ENCODE peak calls at places on chromosome 2, in six cellular contexts. Q, U, J, M, D and K are unnamed samples.

GRCh38 chr2:38515155-38516074 is 87.3 kb downstream of the HNRNPLL start:
- DNase-seq in U (no peak), D (no peak), Q (no peak), J (no peak), M (no peak), K (no peak)

GRCh38 chr2:120673571-120674061 is 62.1 kb upstream of the GLI2 start:
- DNase-seq in J (no peak), M (no peak), Q (peak; percentile 48), D (no peak), U (no peak), K (no peak)

GRCh38 chr2:1420746-1421480 is 7.7 kb downstream of the TPO start:
- DNase-seq in D (no peak), M (no peak), U (no peak), Q (no peak), J (no peak), K (no peak)

GRCh38 chr2:12478151-12479041 is 238.3 kb upstream of the TRIB2 start:
- DNase-seq in J (no peak), Q (no peak), D (no peak), U (no peak), M (no peak), K (no peak)

GRCh38 chr2:111121028-111121872 is 536 bp downstream of the BCL2L11 start:
- DNase-seq in D (peak; percentile 31), M (no peak), U (peak; percentile 57), J (peak; percentile 6), Q (peak; percentile 65), K (peak; percentile 37)

GRCh38 chr2:16139663-16140610 is 199.6 kb downstream of the MYCN start:
- DNase-seq in J (no peak), M (no peak), Q (no peak), U (no peak), D (no peak), K (no peak)

GRCh38 chr2:174688079-174688478 is 76.2 kb downstream of the CHRNA1 start:
- DNase-seq in M (no peak), Q (no peak), J (no peak), U (no peak), D (no peak), K (no peak)

GRCh38 chr2:45067859-45068642 is 58.8 kb upstream of the SIX2 start:
- DNase-seq in D (no peak), Q (peak; percentile 54), J (no peak), M (peak; percentile 13), U (no peak), K (no peak)

GRCh38 chr2:72827999-72828646 is 2.3 kb upstream of the EXOC6B start:
- DNase-seq in D (no peak), J (no peak), Q (no peak), U (no peak), M (no peak), K (no peak)

GRCh38 chr2:104901037-104901851 is 47.3 kb downstream of the POU3F3 start:
- DNase-seq in M (no peak), U (no peak), Q (peak; percentile 47), D (no peak), J (no peak), K (no peak)

GRCh38 chr2:15937105-15937881 is 3.1 kb upstream of the MYCN start:
- DNase-seq in M (no peak), U (no peak), Q (no peak), D (no peak), J (no peak), K (no peak)

GRCh38 chr2:27710640-27711430 is 47.1 kb downstream of the SLC4A1AP start:
- DNase-seq in Q (no peak), M (no peak), D (no peak), J (no peak), U (no peak), K (no peak)

GRCh38 chr2:151043484-151043883 is 218.2 kb downstream of the RBM43 start:
- DNase-seq in D (no peak), J (no peak), U (no peak), Q (no peak), M (no peak), K (no peak)

GRCh38 chr2:5841126-5841525 is 148.9 kb downstream of the SOX11 start:
- DNase-seq in M (no peak), J (no peak), Q (no peak), D (no peak), U (no peak), K (no peak)

GRCh38 chr2:86414996-86415395 is 26.2 kb upstream of the KDM3A start:
- DNase-seq in M (no peak), J (no peak), Q (peak; percentile 59), U (no peak), D (no peak), K (no peak)

GRCh38 chr2:152037711-152038110 is 61.1 kb downstream of the CACNB4 start:
- DNase-seq in Q (peak; percentile 40), M (no peak), J (no peak), D (no peak), U (no peak), K (no peak)

GRCh38 chr2:7023542-7023941 is 106.3 kb downstream of the RNF144A start:
- DNase-seq in U (no peak), J (no peak), Q (no peak), D (no peak), M (no peak), K (no peak)

GRCh38 chr2:98796775-98797544 is 66.0 kb upstream of the MGAT4A start:
- DNase-seq in Q (no peak), J (no peak), U (no peak), M (no peak), D (no peak), K (no peak)

GRCh38 chr2:133633851-133634250 is 65.6 kb upstream of the NCKAP5 start:
- DNase-seq in D (no peak), Q (no peak), M (peak; percentile 40), U (no peak), J (no peak), K (no peak)

GRCh38 chr2:36507408-36507812 is 90.6 kb downstream of the FEZ2 start:
- DNase-seq in M (no peak), D (peak; percentile 6), U (peak; percentile 23), J (no peak), Q (peak; percentile 59), K (no peak)

GRCh38 chr2:76930076-76930734 is 592.0 kb downstream of the LRRTM4 start:
- DNase-seq in U (no peak), D (no peak), M (no peak), Q (peak; percentile 60), J (no peak), K (no peak)

GRCh38 chr2:120453635-120453998 is 107.7 kb downstream of the INHBB start:
- DNase-seq in Q (no peak), U (no peak), D (no peak), M (no peak), J (no peak), K (no peak)

GRCh38 chr2:172244419-172245130 is 141.9 kb upstream of the DLX2 start:
- DNase-seq in D (no peak), U (no peak), J (no peak), M (no peak), Q (no peak), K (no peak)

GRCh38 chr2:16400127-16400623 is 265.5 kb downstream of the CYRIA start:
- DNase-seq in J (no peak), U (no peak), Q (no peak), M (no peak), D (no peak), K (no peak)

GRCh38 chr2:221070106-221070505 is 502.0 kb downstream of the EPHA4 start:
- DNase-seq in M (no peak), U (no peak), J (no peak), Q (no peak), D (no peak), K (no peak)

GRCh38 chr2:5392658-5393057 is 299.5 kb upstream of the SOX11 start:
- DNase-seq in Q (no peak), U (no peak), D (no peak), M (no peak), J (no peak), K (no peak)

GRCh38 chr2:159446201-159446600 is 159.7 kb upstream of the WDSUB1 start:
- DNase-seq in M (no peak), Q (no peak), U (no peak), D (no peak), J (no peak), K (no peak)

GRCh38 chr2:72953976-72954375 is 36.7 kb downstream of the EMX1 start:
- DNase-seq in Q (no peak), U (no peak), M (no peak), J (no peak), D (peak; percentile 8), K (peak; percentile 13)

GRCh38 chr2:232529806-232530547 is 4.0 kb downstream of the CHRND start:
- DNase-seq in M (no peak), D (no peak), J (no peak), U (no peak), Q (peak; percentile 18), K (no peak)

GRCh38 chr2:45885111-45885685 is 233.7 kb downstream of the PRKCE start:
- DNase-seq in U (no peak), J (no peak), M (no peak), Q (no peak), D (no peak), K (no peak)

GRCh38 chr2:77552956-77553355 is 30.8 kb upstream of the LRRTM4 start:
- DNase-seq in J (no peak), U (no peak), Q (no peak), D (no peak), M (no peak), K (no peak)

GRCh38 chr2:11118761-11119160 is 36.5 kb upstream of the SLC66A3 start:
- DNase-seq in Q (no peak), U (no peak), M (no peak), J (no peak), D (no peak), K (no peak)

GRCh38 chr2:61044596-61044995 is 21.1 kb upstream of the SANBR start:
- DNase-seq in Q (no peak), M (no peak), D (no peak), J (no peak), U (no peak), K (no peak)

GRCh38 chr2:118065927-118066326 is 22.3 kb upstream of the INSIG2 start:
- DNase-seq in J (no peak), U (no peak), Q (no peak), M (no peak), D (no peak), K (no peak)

GRCh38 chr2:47082976-47083375 is 72.1 kb downstream of the STPG4 start:
- DNase-seq in D (no peak), Q (no peak), J (no peak), M (no peak), U (no peak), K (no peak)

GRCh38 chr2:37871453-37872191 is 53.5 kb upstream of the RMDN2 start:
- DNase-seq in M (peak; percentile 71), U (no peak), Q (no peak), J (no peak), D (no peak), K (no peak)

GRCh38 chr2:104862061-104862941 is 8.4 kb downstream of the POU3F3 start:
- DNase-seq in M (no peak), Q (peak; percentile 59), D (no peak), J (no peak), U (no peak), K (no peak)

GRCh38 chr2:38443021-38443541 is 66.0 kb upstream of the ATL2 start:
- DNase-seq in Q (no peak), M (no peak), D (no peak), J (no peak), U (no peak), K (no peak)

GRCh38 chr2:84942964-84943421 is 28.0 kb upstream of the KCMF1 start:
- DNase-seq in M (no peak), U (no peak), Q (no peak), D (no peak), J (no peak), K (no peak)